ENCODE peak calls at places on chromosomes 6 and 20, in five cellular contexts. S is Caco-2, W is neural progenitor cell, F is HL-60, E is ovary. K is an unnamed sample.

GRCh38 chr20:24236204-24236603 is 233.2 kb upstream of the SYNDIG1 start:
- DNase-seq in S (no peak), W (no peak), F (no peak), E (no peak), K (no peak)

GRCh38 chr20:2331901-2332565 is 36.2 kb downstream of the TGM3 start:
- DNase-seq in S (no peak), W (no peak), F (no peak), E (no peak), K (no peak)

GRCh38 chr20:29079769-29080690 is 2177.4 kb upstream of the DEFB115 start:
- DNase-seq in S (no peak), W (no peak), F (no peak), E (no peak), K (peak)

GRCh38 chr20:46051556-46052323 is 22.7 kb downstream of the SLC12A5 start:
- DNase-seq in S (no peak), W (no peak), F (no peak), E (no peak), K (no peak)

GRCh38 chr20:61186771-61187170 is 65.3 kb upstream of the CDH4 start:
- DNase-seq in S (no peak), W (no peak), F (no peak), E (no peak), K (no peak)

GRCh38 chr6:101776919-101777350 is 383.4 kb downstream of the GRIK2 start:
- DNase-seq in S (no peak), W (peak), F (no peak), E (no peak), K (no peak)

GRCh38 chr20:11389188-11389587 is 528.5 kb upstream of the BTBD3 start:
- DNase-seq in S (no peak), W (no peak), F (no peak), E (no peak), K (no peak)

GRCh38 chr20:63708301-63709148 is 686 bp downstream of the ZGPAT start:
- DNase-seq in S (peak), W (peak), F (peak), E (peak), K (peak)

GRCh38 chr6:20024316-20024673 is 187.1 kb downstream of the ID4 start:
- DNase-seq in S (no peak), W (no peak), F (no peak), E (no peak), K (no peak)

GRCh38 chr6:20020526-20020925 is 183.4 kb downstream of the ID4 start:
- DNase-seq in S (no peak), W (no peak), F (no peak), E (no peak), K (no peak)

GRCh38 chr6:20024979-20025378 is 187.3 kb downstream of the MBOAT1 start:
- DNase-seq in S (no peak), W (no peak), F (no peak), E (no peak), K (no peak)

GRCh38 chr6:20025681-20026080 is 186.6 kb downstream of the MBOAT1 start:
- DNase-seq in S (no peak), W (no peak), F (no peak), E (no peak), K (no peak)

GRCh38 chr6:20021795-20022194 is 184.6 kb downstream of the ID4 start:
- DNase-seq in S (no peak), W (no peak), F (no peak), E (no peak), K (no peak)
- H3K4me3 ChIP-seq in S (no peak), W (no peak), F (no peak), E (no peak), K (no peak)

GRCh38 chr20:37755665-37756064 is 61.8 kb downstream of the CTNNBL1 start:
- DNase-seq in S (peak), W (peak), F (no peak), E (no peak), K (no peak)
- TF ChIP-seq CTCF in S (peak), W (peak), F (no peak), E (no peak), K (no peak)

DNA sequence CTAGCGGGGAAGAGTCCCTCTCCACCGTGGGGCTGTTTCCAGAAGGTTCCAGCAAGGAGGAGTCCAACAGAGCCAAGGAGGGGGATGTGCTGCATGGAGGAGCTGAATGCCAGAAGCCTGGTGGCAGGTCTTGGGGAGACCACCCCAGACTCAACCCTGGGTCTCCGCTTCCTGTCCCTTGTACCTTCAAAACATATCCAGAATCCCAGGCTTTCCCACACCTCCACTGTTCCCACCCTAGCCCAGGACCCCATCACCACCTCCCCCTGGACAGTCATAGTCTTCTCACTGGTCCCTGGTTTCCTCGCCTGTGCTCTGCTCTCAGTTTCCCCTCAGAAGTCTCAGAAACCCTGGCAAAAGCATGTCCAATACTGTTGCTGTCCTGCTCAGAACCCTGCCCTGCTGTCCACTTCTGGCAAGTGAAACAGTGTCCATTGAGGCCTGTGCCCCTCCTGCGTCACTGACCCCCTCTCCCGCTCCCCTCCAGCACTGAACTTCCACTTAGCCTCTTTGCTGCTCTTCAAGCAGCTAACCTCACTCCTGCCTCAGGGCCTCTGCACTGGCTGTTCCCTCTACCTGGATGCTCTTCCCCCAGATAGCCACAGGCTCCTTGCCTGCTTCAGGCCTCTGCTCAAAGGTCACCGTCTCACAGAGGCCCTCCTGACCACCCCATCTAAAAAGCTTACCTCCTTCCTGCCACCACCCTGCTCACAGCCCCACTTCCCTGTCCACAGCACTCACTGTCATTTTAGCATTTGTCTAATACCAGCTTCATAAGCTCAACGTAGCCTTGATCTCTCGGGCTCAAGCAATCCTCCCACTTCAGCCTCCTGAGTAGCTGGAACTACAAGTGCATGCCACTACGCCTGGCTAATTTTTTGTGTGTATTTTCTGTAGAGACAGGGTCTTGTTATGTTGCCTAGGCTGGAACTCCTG is 169.2 kb downstream of the GRM4 start:
- DNase-seq in S (no peak), W (no peak), F (no peak), E (no peak), K (no peak)
- H3K4me3 ChIP-seq in S (no peak), W (no peak), F (no peak), E (no peak), K (no peak)

GRCh38 chr6:3752538-3753227 is 1.2 kb upstream of the PXDC1 start:
- DNase-seq in S (no peak), W (no peak), F (no peak), E (no peak), K (no peak)

GRCh38 chr6:3750324-3751018 is 1.0 kb downstream of the PXDC1 start:
- DNase-seq in S (peak), W (peak), F (peak), E (peak), K (no peak)

GRCh38 chr6:3751019-3751729 is at the start of gene PXDC1:
- DNase-seq in S (peak), W (peak), F (no peak), E (peak), K (peak)

GRCh38 chr6:3753228-3753795 is 1.8 kb upstream of the PXDC1 start:
- DNase-seq in S (no peak), W (no peak), F (no peak), E (no peak), K (no peak)

GRCh38 chr6:3751730-3752537 is 421 bp upstream of the PXDC1 start:
- DNase-seq in S (peak), W (peak), F (no peak), E (peak), K (peak)
- TF ChIP-seq CTCF in S (peak), W (peak), F (no peak), E (no peak), K (peak)

K was measured in GM12865.